ENCODE peak calls at places on chromosomes 13 and 19, in six cellular contexts. Y is fibroblast of mammary gland; X is substantia nigra; B is bronchial epithelial cell; K is aorta; T is activated CD4-positive, alpha-beta T cell treated with anti-CD3 and anti-CD28 coated beads for 4 hours. V is an unnamed sample.

GRCh38 chr19:6854758-6855157 is 32.6 kb upstream of the ADGRE1 start:
- DNase-seq in Y (no peak), K (no peak), B (no peak), T (no peak), X (no peak), V (no peak)

GRCh38 chr13:29817604-29818378 is 32.6 kb downstream of the UBL3 start:
- DNase-seq in T (no peak), X (no peak), B (no peak), K (no peak), Y (no peak), V (no peak)

GRCh38 chr13:96984061-96984508 is 10.2 kb downstream of the OXGR1 start:
- DNase-seq in X (no peak), B (peak), T (no peak), Y (peak), K (no peak), V (no peak)

GRCh38 chr19:7916137-7916907 is 1.7 kb downstream of the TGFBR3L start:
- DNase-seq in X (no peak), K (peak), T (peak), Y (no peak), B (no peak), V (no peak)

GRCh38 chr13:27627377-27627776 is 5.7 kb downstream of the POLR1D start:
- DNase-seq in X (no peak), Y (no peak), T (no peak), K (no peak), B (no peak), V (no peak)

GRCh38 chr13:34458756-34459462 is 483.2 kb upstream of the NBEA start:
- DNase-seq in T (no peak), X (no peak), Y (no peak), B (no peak), K (no peak), V (no peak)

GRCh38 chr13:20306039-20306438 is 73.9 kb upstream of the GJB6 start:
- DNase-seq in Y (no peak), T (no peak), K (no peak), X (no peak), B (no peak), V (no peak)

GRCh38 chr19:47561440-47562045 is 11.4 kb downstream of the ZNF541 start:
- DNase-seq in Y (no peak), K (no peak), B (no peak), T (no peak), X (no peak), V (no peak)

GRCh38 chr13:98309569-98310335 is 132.7 kb upstream of the RNF113B start:
- DNase-seq in Y (no peak), K (no peak), B (no peak), X (no peak), T (no peak), V (no peak)

GRCh38 chr13:112800057-112800456 is 110.2 kb downstream of the ATP11A start:
- DNase-seq in Y (no peak), T (no peak), X (no peak), B (no peak), K (no peak), V (no peak)

GRCh38 chr19:45428385-45429231 is 4.9 kb upstream of the ERCC1 start:
- DNase-seq in X (no peak), B (no peak), Y (peak), K (peak), T (no peak), V (no peak)

GRCh38 chr19:34596989-34597388 is 80.0 kb downstream of the SCGB2B2 start:
- DNase-seq in T (no peak), B (no peak), X (no peak), K (no peak), Y (no peak), V (no peak)

GRCh38 chr13:30135868-30136267 is 171.5 kb downstream of the KATNAL1 start:
- DNase-seq in X (no peak), B (no peak), Y (no peak), T (no peak), K (no peak), V (no peak)

GRCh38 chr13:31011193-31011860 is 78.9 kb downstream of the TEX26 start:
- DNase-seq in Y (no peak), K (no peak), B (no peak), T (no peak), X (no peak), V (no peak)

GRCh38 chr19:12954150-12954962 is 2.7 kb downstream of the GADD45GIP1 start:
- DNase-seq in K (no peak), X (no peak), T (no peak), B (no peak), Y (no peak), V (no peak)

GRCh38 chr13:99072356-99072755 is 94.5 kb upstream of the DOCK9 start:
- DNase-seq in B (no peak), Y (no peak), X (no peak), T (no peak), K (no peak), V (no peak)

GRCh38 chr13:70189981-70190380 is 81.7 kb upstream of the KLHL1 start:
- DNase-seq in B (no peak), X (no peak), Y (no peak), T (no peak), K (no peak), V (no peak)

GRCh38 chr13:101291216-101291615 is 125.1 kb downstream of the NALCN start:
- DNase-seq in T (no peak), K (no peak), B (no peak), X (no peak), Y (no peak), V (peak)

GRCh38 chr19:33723512-33723911 is 73.2 kb upstream of the KCTD15 start:
- DNase-seq in B (no peak), Y (no peak), X (no peak), K (peak), T (no peak), V (no peak)

GRCh38 chr19:14475251-14476073 is at the start of gene PTGER1:
- DNase-seq in Y (peak), B (no peak), X (no peak), K (no peak), T (no peak), V (no peak)

GRCh38 chr13:35978607-35979316 is 152.4 kb downstream of the DCLK1 start:
- DNase-seq in B (peak), Y (peak), X (no peak), K (no peak), T (no peak), V (peak)

GRCh38 chr19:55795021-55795420 is 26.1 kb downstream of the RFPL4AL1 start:
- DNase-seq in K (no peak), B (no peak), Y (no peak), T (no peak), X (no peak), V (no peak)

GRCh38 chr19:1944088-1944915 is 3.3 kb downstream of the CSNK1G2 start:
- DNase-seq in X (no peak), Y (no peak), B (no peak), T (no peak), K (no peak), V (no peak)

GRCh38 chr13:106714271-106714670 is 146.3 kb upstream of the ARGLU1 start:
- DNase-seq in Y (no peak), X (no peak), B (peak), K (no peak), T (no peak), V (no peak)

GRCh38 chr19:13010038-13010991 is 15.0 kb downstream of the NFIX start:
- DNase-seq in K (peak), T (no peak), B (no peak), X (no peak), Y (peak), V (no peak)

GRCh38 chr13:104799152-104799551 is 1732.9 kb upstream of the SLC10A2 start:
- DNase-seq in X (no peak), Y (no peak), K (no peak), T (no peak), B (no peak), V (no peak)

V was measured in amniotic epithelial cell.